ENCODE peak calls at places on chromosomes 12 and 14, in four cellular contexts. Y is GM23248, C is mammary epithelial cell, V is neural progenitor cell. T is an unnamed sample. For H3K36me3 and H3K4me1, the result is how much of the 10 kb centered on the place peaks cover.

GRCh38 chr12:90393654-90394053 is 561.3 kb downstream of the CCER1 start:
- DNase-seq in Y (no peak), C (no peak), V (no peak), T (no peak)

GRCh38 chr14:65872536-65872935 is 460.0 kb downstream of the FUT8 start:
- DNase-seq in V (no peak), C (no peak), Y (peak), T (no peak)

GRCh38 chr12:51391047-51391837 is at the start of gene GALNT6:
- DNase-seq in V (peak), Y (no peak), C (peak), T (no peak)

GRCh38 chr14:27927519-27927918 is 839.1 kb upstream of the FOXG1 start:
- DNase-seq in V (no peak), Y (no peak), C (no peak), T (no peak)

GRCh38 chr14:101791919-101792572 is 30.5 kb downstream of the PPP2R5C start:
- DNase-seq in V (no peak), C (peak), Y (peak), T (peak)

GRCh38 chr14:57389646-57390036 is 745 bp upstream of the NAA30 start:
- DNase-seq in Y (no peak), C (no peak), V (no peak), T (no peak)

GRCh38 chr14:67268456-67269115 is 27.4 kb downstream of the PALS1 start:
- DNase-seq in Y (no peak), C (no peak), V (peak), T (peak)

GRCh38 chr12:66164349-66164821 is 5.4 kb downstream of the TMBIM4 start:
- DNase-seq in C (no peak), V (no peak), Y (peak), T (no peak)

GRCh38 chr12:19002192-19002591 is 127.3 kb upstream of the PLEKHA5 start:
- DNase-seq in C (no peak), Y (peak), V (no peak), T (peak)

GRCh38 chr12:32533971-32534590 is 134.7 kb downstream of the FGD4 start:
- DNase-seq in C (peak), V (peak), Y (peak), T (peak)

GRCh38 chr12:1606021-1606622 is 11.7 kb upstream of the FBXL14 start:
- DNase-seq in C (peak), Y (peak), V (no peak), T (peak)

GRCh38 chr12:60977966-60978365 is 1282.2 kb upstream of the USP15 start:
- DNase-seq in Y (no peak), C (peak), V (peak), T (peak)

GRCh38 chr12:50103767-50104321 is at the start of gene GPD1:
- DNase-seq in C (peak), V (peak), Y (peak), T (peak)

GRCh38 chr12:122062832-122063690 is 15.5 kb upstream of the MLXIP start:
- DNase-seq in Y (peak), C (peak), V (no peak), T (no peak)

GRCh38 chr12:30794020-30794419 is 39.3 kb upstream of the CAPRIN2 start:
- DNase-seq in C (no peak), V (no peak), Y (peak), T (no peak)

GRCh38 chr12:27984275-27984674 is 11.7 kb upstream of the PTHLH start:
- DNase-seq in V (no peak), Y (peak), C (peak), T (no peak)

GRCh38 chr12:107843351-107844311 is 69.1 kb downstream of the ASCL4 start:
- DNase-seq in C (no peak), Y (peak), V (peak), T (no peak)

GRCh38 chr12:131177599-131177998 is 223.9 kb downstream of the ADGRD1 start:
- DNase-seq in C (no peak), V (no peak), Y (no peak), T (no peak)

GRCh38 chr12:130078852-130079251 is 83.4 kb upstream of the FZD10 start:
- DNase-seq in C (no peak), V (no peak), Y (no peak), T (no peak)

DNA sequence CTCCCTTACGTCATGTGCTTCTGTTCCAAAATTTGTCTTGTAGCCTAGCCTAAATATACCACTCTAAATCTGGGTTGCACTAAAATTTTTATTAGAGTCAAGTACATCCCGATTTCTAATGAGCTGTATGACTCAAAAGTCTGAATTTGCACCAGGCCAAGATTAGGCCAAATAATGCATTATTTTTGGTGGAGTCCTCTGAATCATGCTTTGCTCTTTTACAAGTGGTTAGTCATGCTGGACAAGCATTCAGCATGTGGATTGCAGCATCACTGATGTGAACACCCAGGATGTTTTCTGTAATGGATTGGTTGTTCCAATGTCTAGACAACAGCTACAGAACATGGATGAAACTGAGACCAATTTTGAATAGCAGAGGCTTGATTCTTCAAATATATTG is 23.7 kb downstream of the HEBP1 start:
- DNase-seq in V (no peak), Y (peak), C (peak), T (no peak)
- H3K36me3 ChIP-seq in V (under half), Y (under half), C (under half), T (under half)

DNA sequence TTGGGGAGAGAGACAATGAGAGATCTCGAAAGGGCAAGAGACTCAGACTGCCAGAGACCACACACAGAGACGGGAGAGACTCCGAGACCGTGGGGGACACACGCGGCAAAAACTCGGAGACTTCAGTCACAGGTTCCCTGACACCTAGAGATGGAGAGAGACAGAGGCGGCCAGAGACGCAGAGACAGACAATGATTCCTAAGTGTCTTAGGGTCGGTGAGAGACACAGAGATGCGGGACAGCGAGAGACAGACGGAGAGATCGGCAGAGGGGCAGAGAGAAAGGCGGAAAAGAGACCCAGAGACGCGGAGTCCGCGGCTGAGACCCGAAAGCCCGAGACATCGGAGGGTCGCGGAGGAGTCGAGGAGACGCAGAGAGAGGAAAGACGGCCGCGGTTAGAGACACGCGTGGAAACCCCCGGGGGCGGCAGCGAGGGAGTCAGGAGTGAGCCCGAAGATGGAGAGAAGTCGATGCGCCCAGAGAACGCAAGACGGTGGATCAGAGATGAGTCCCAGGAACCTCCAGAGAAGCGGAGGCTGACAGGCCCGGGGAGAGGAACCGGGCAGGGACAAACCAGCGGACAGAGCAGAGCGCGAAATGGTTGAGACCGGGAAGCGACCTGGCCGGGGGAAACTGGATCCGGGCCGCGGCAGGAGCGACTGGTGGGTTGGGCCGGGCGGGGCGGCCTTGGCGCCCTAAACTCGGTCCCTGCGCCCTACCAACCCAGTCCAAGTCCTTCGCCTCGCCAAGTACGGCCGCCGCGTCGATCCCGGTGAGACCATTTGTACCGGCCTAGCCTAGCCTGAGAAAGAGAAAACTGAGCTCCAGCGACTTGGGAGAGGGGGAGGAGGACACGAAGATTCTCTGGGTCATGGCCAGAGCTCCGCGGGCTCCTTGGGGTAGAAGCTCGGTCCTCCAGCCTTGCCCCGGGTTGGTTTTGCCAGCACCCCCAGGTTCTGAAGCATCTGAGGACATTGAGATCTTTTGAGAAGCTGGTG is 7.6 kb downstream of the LHX5 start:
- DNase-seq in Y (peak), C (no peak), V (peak), T (no peak)
- TF ChIP-seq EZH2 in Y (peak), C (peak), V (no peak), T (peak)

DNA sequence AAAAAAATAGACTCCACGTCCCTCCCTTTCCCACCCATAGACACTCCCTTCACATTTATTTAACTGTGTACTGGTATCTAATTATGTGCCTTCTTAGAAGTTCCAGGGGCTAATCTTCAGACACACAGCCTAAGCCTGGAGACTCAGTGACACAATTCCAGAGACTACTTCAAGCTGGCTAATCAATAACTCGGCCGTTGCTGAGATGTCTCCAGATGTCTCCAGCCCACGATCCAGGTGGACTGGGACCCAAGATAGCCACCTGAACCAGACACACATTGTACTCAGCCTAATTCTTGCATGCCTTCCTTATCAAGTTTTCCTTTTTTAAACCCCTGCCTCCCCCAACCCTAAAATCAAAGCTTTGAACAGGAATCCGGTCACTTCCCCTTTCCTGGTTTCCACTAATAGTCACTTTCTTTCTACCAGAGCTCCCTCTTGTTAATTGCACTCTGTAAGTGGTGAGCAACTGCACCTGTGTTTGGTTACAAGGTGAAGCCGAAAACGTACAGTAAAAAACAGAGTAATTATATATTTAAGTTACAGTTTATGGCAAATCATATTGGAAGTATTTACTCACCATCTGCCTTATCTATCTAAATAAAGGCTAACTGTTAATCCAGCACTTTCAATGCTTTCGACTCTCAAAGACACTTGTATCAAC is 39.8 kb upstream of the PTGDR start:
- DNase-seq in C (no peak), V (no peak), Y (no peak), T (no peak)
- H3K4me1 ChIP-seq in C (under half), V (under half), Y (under half), T (under half)

DNA sequence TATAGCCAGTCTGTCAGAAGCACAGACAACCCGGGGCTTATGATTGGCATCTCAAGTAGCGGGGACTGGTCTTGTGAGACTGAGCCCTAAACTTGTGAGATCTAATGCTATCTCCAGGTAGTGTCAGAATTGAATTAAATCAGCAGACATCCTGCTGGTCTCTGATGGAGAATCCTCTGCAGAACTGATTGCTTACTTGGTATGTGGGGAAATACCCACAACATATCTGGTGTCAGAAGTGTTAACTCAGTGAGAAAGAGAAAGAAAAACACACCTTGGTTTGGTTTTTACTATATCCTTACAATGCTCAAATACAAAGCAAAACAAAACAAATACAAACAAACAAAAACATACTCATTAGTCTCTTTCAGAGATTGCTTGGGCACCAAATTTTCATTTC is 10.0 kb downstream of the SEL1L start:
- DNase-seq in V (no peak), Y (no peak), C (no peak), T (no peak)
- H3K36me3 ChIP-seq in V (under half), Y (under half), C (under half), T (under half)

GRCh38 chr12:3045494-3045893 is 31.7 kb upstream of the TSPAN9 start:
- DNase-seq in V (no peak), Y (no peak), C (no peak), T (peak)

GRCh38 chr12:3042826-3043225 is 34.4 kb upstream of the TSPAN9 start:
- DNase-seq in C (no peak), V (no peak), Y (no peak), T (no peak)

GRCh38 chr12:3042394-3042793 is 34.8 kb upstream of the TSPAN9 start:
- DNase-seq in Y (no peak), V (no peak), C (no peak), T (peak)

GRCh38 chr12:3043406-3043805 is 33.8 kb upstream of the TSPAN9 start:
- DNase-seq in C (no peak), V (no peak), Y (no peak), T (no peak)

DNA sequence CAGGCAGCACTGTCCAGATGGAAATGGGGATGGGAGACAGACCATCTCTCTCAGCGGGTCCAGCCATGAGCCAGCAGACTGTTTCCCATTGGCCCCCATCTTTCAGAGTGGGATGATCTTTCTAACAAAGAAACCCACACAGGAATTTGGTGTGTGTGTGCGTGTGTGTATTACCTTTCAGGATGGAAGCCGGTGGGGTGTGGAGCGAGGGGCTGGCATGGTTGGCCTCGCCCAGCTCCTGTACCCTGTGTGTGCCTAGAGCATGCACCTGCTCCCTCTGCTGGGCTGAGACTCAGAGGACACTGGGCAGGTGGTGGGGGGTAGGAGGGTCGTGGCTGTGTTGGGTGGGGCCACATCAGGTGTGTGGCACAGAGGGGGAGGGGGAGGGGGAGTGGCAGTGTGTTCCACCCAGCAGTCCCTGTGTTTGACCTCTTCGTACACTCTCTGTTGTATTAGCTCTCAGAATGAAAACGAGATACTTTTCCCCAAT is 33.0 kb upstream of the TSPAN9 start:
- DNase-seq in C (no peak), Y (no peak), V (no peak), T (no peak)
- TF ChIP-seq EZH2 in C (no peak), Y (no peak), V (no peak), T (no peak)

GRCh38 chr12:103928736-103929050 is 1.5 kb upstream of the HSP90B1 start:
- DNase-seq in C (no peak), V (no peak), Y (no peak), T (no peak)
- H3K4me1 ChIP-seq in C (under half), V (under half), Y (under half), T (under half)

DNA sequence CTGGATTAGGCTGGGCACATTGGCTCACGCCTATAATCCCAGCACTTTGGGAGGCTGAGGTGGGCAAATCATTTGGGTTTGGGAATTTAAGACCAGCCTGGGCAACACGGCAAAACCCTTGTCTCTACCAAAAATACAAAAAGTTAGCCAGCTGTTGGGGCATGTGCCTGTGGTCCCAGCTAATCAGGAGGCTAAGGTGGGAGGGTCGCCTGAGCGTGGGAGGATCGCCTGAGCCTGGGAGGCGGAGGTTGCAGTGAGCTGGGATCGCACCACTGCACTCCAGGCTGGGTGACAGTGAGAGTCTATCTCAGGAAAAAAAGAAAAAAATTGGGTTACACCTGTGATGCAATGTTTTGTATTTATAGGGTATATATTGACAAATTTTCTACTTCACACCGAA is 5.3 kb downstream of the NEK9 start:
- DNase-seq in C (no peak), V (no peak), Y (no peak), T (no peak)
- H3K36me3 ChIP-seq in C (under half), V (under half), Y (under half), T (under half)

GRCh38 chr14:44914849-44915248 is 46.9 kb downstream of the KLHL28 start:
- DNase-seq in C (no peak), V (peak), Y (peak), T (no peak)

GRCh38 chr14:44910826-44911225 is 50.9 kb downstream of the KLHL28 start:
- DNase-seq in Y (no peak), V (no peak), C (no peak), T (no peak)

GRCh38 chr14:44912041-44912869 is 49.5 kb downstream of the KLHL28 start:
- DNase-seq in V (no peak), C (no peak), Y (peak), T (no peak)
- TF ChIP-seq EZH2 in V (no peak), C (no peak), Y (no peak), T (no peak)

GRCh38 chr14:68269136-68269535 is 449.6 kb downstream of the RAD51B start:
- DNase-seq in Y (peak), C (no peak), V (no peak), T (no peak)
- H3K4me1 ChIP-seq in Y (under half), C (under half), V (under half), T (under half)

T was measured in A673.